ENCODE peak calls at places on chromosomes 3 and 15, in five cellular contexts. L, Z, I, W and A are unnamed samples.

GRCh38 chr3:131072099-131072559 is 45.5 kb downstream of the NEK11 start:
- DNase-seq in L (no peak), Z (no peak), I (peak), W (peak), A (no peak)

GRCh38 chr15:101242160-101242998 is 9.5 kb downstream of the CHSY1 start:
- DNase-seq in L (no peak), Z (no peak), I (peak), W (peak), A (no peak)

GRCh38 chr3:117853923-117854322 is 1144.3 kb downstream of the TUSC7 start:
- DNase-seq in L (no peak), Z (no peak), I (peak), W (peak), A (no peak)

GRCh38 chr15:32888221-32888761 is 170.5 kb downstream of the GREM1 start:
- DNase-seq in L (no peak), Z (no peak), I (no peak), W (peak), A (no peak)

GRCh38 chr3:140219161-140219745 is 284.3 kb downstream of the CLSTN2 start:
- DNase-seq in L (no peak), Z (no peak), I (no peak), W (no peak), A (no peak)

GRCh38 chr3:64667138-64667537 is 20.7 kb downstream of the ADAMTS9 start:
- DNase-seq in L (no peak), Z (no peak), I (peak), W (no peak), A (no peak)

GRCh38 chr3:29255854-29256696 is 24.8 kb upstream of the RBMS3 start:
- DNase-seq in L (no peak), Z (no peak), I (peak), W (peak), A (no peak)

GRCh38 chr3:57006048-57006709 is 54.3 kb upstream of the SPATA12 start:
- DNase-seq in L (no peak), Z (no peak), I (no peak), W (no peak), A (no peak)

GRCh38 chr3:189457666-189458065 is 173.5 kb upstream of the TP63 start:
- DNase-seq in L (no peak), Z (no peak), I (no peak), W (no peak), A (no peak)

GRCh38 chr15:92929002-92929401 is 28.9 kb downstream of the CHD2 start:
- DNase-seq in L (no peak), Z (no peak), I (no peak), W (no peak), A (no peak)
- H2BK120ac ChIP-seq in L (no peak), Z (no peak), I (no peak), W (no peak), A (no peak)

DNA sequence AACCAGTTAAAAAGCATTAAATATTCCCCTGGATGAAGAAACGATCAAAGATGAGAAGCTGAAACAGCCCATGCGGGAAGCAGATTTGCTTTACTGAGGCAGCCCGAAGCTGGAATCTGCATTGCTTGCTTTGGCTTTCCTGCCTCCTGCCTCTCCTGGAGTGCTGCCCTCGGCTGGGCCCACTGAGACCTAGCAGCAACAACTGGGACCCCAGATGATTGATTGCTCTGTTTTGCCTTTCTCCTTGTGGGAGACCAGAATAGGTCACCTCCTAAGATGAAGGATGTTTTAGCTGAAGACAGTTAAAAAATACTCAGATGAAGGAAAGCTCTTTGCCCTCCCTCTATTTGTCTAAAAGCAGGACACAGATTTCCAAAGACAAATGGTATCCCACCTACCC is 38.7 kb upstream of the RASGRP1 start:
- DNase-seq in L (no peak), Z (no peak), I (no peak), W (no peak), A (peak)
- H2BK120ac ChIP-seq in L (no peak), Z (no peak), I (no peak), W (no peak), A (no peak)

GRCh38 chr15:94691169-94691568 is 459.8 kb downstream of the MCTP2 start:
- DNase-seq in L (no peak), Z (no peak), I (no peak), W (no peak), A (no peak)
- H2BK120ac ChIP-seq in L (no peak), Z (no peak), I (no peak), W (no peak), A (no peak)

GRCh38 chr3:159775372-159775961 is 213.2 kb upstream of the IL12A start:
- DNase-seq in L (peak), Z (peak), I (peak), W (peak), A (peak)
- H2BK120ac ChIP-seq in L (no peak), Z (no peak), I (peak), W (peak), A (no peak)

DNA sequence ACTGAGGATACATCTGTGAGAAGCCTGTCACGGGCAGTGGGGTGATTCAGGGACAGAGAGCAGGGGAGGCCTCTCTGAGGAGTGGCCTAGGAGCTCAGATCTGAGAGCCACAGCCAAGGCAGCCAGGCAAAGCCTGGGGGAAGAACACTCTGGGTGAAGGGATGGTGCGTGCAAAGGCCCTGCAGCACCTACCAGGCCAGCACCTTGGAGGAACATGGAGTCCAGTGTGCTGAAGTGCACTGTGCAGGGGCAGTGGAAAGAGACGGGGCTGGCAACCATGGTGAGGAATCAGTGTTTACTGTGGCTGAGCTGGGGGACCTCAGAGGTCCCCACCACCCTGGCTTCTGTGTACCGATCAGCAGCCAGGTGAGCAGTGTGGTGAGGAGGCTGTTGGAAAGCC is 48.0 kb downstream of the NUP210 start:
- DNase-seq in L (no peak), Z (no peak), I (no peak), W (no peak), A (no peak)
- H2BK120ac ChIP-seq in L (no peak), Z (no peak), I (no peak), W (no peak), A (no peak)

GRCh38 chr3:54954516-54954915 is 26.7 kb upstream of the LRTM1 start:
- DNase-seq in L (no peak), Z (no peak), I (no peak), W (no peak), A (peak)

GRCh38 chr3:54955941-54956340 is 28.1 kb upstream of the LRTM1 start:
- DNase-seq in L (no peak), Z (no peak), I (no peak), W (no peak), A (no peak)

GRCh38 chr3:54951405-54951804 is 23.5 kb upstream of the LRTM1 start:
- DNase-seq in L (peak), Z (peak), I (peak), W (peak), A (peak)

GRCh38 chr3:54955496-54955895 is 27.6 kb upstream of the LRTM1 start:
- DNase-seq in L (no peak), Z (no peak), I (no peak), W (no peak), A (no peak)

GRCh38 chr3:54954019-54954418 is 26.2 kb upstream of the LRTM1 start:
- DNase-seq in L (no peak), Z (no peak), I (peak), W (peak), A (peak)
- H2BK120ac ChIP-seq in L (no peak), Z (no peak), I (peak), W (peak), A (no peak)